ENCODE peak calls at places on chromosome 10, in four cellular contexts. One of them, this sample, is unnamed.

GRCh38 chr10:43235070-43235900 is 31.6 kb downstream of the RASGEF1A start:
- DNase-seq in testis: no peak
- DNase-seq in CD8-positive, alpha-beta T cell: no peak
- DNase-seq in CD4-positive, CD25-positive, alpha-beta regulatory T cell: no peak
- DNase-seq in this sample: no peak

GRCh38 chr10:96357038-96357620 is 1.7 kb downstream of the OPALIN start:
- DNase-seq in testis: no peak
- DNase-seq in CD8-positive, alpha-beta T cell: no peak
- DNase-seq in CD4-positive, CD25-positive, alpha-beta regulatory T cell: no peak
- DNase-seq in this sample: peak

GRCh38 chr10:124306922-124307371 is 111.8 kb downstream of the OAT start:
- DNase-seq in testis: no peak
- DNase-seq in CD8-positive, alpha-beta T cell: no peak
- DNase-seq in CD4-positive, CD25-positive, alpha-beta regulatory T cell: no peak
- DNase-seq in this sample: peak

GRCh38 chr10:7647062-7647664 is 19.6 kb downstream of the ITIH5 start:
- DNase-seq in testis: no peak
- DNase-seq in CD8-positive, alpha-beta T cell: no peak
- DNase-seq in CD4-positive, CD25-positive, alpha-beta regulatory T cell: no peak
- DNase-seq in this sample: no peak

GRCh38 chr10:75397571-75397921 is 4.0 kb downstream of the ZNF503 start:
- DNase-seq in testis: no peak
- DNase-seq in CD8-positive, alpha-beta T cell: no peak
- DNase-seq in CD4-positive, CD25-positive, alpha-beta regulatory T cell: no peak
- DNase-seq in this sample: no peak

GRCh38 chr10:119209050-119209735 is 1.8 kb downstream of the GRK5 start:
- DNase-seq in testis: peak
- DNase-seq in CD8-positive, alpha-beta T cell: peak
- DNase-seq in CD4-positive, CD25-positive, alpha-beta regulatory T cell: peak
- DNase-seq in this sample: peak

GRCh38 chr10:96789571-96790108 is 42.5 kb upstream of the LCOR start:
- DNase-seq in testis: no peak
- DNase-seq in CD8-positive, alpha-beta T cell: no peak
- DNase-seq in CD4-positive, CD25-positive, alpha-beta regulatory T cell: no peak
- DNase-seq in this sample: no peak

GRCh38 chr10:131928248-131929095 is 27.7 kb downstream of the PPP2R2D start:
- DNase-seq in testis: no peak
- DNase-seq in CD8-positive, alpha-beta T cell: no peak
- DNase-seq in CD4-positive, CD25-positive, alpha-beta regulatory T cell: no peak
- DNase-seq in this sample: no peak

GRCh38 chr10:28381903-28382347 is 79.1 kb upstream of the MPP7 start:
- DNase-seq in testis: peak
- DNase-seq in CD8-positive, alpha-beta T cell: peak
- DNase-seq in CD4-positive, CD25-positive, alpha-beta regulatory T cell: peak
- DNase-seq in this sample: peak

GRCh38 chr10:80598084-80598798 is 60.5 kb downstream of the SH2D4B start:
- DNase-seq in testis: no peak
- DNase-seq in CD8-positive, alpha-beta T cell: no peak
- DNase-seq in CD4-positive, CD25-positive, alpha-beta regulatory T cell: no peak
- DNase-seq in this sample: no peak

GRCh38 chr10:3755440-3756359 is 29.3 kb downstream of the KLF6 start:
- DNase-seq in testis: peak
- DNase-seq in CD8-positive, alpha-beta T cell: no peak
- DNase-seq in CD4-positive, CD25-positive, alpha-beta regulatory T cell: no peak
- DNase-seq in this sample: no peak

GRCh38 chr10:119762035-119762434 is 36.2 kb downstream of the INPP5F start:
- DNase-seq in testis: no peak
- DNase-seq in CD8-positive, alpha-beta T cell: no peak
- DNase-seq in CD4-positive, CD25-positive, alpha-beta regulatory T cell: no peak
- DNase-seq in this sample: no peak

GRCh38 chr10:106615081-106615480 is 549.4 kb downstream of the SORCS1 start:
- DNase-seq in testis: no peak
- DNase-seq in CD8-positive, alpha-beta T cell: no peak
- DNase-seq in CD4-positive, CD25-positive, alpha-beta regulatory T cell: no peak
- DNase-seq in this sample: no peak

GRCh38 chr10:106618611-106619010 is 545.9 kb downstream of the SORCS1 start:
- DNase-seq in testis: no peak
- DNase-seq in CD8-positive, alpha-beta T cell: no peak
- DNase-seq in CD4-positive, CD25-positive, alpha-beta regulatory T cell: no peak
- DNase-seq in this sample: no peak

GRCh38 chr10:106614293-106614692 is 550.2 kb downstream of the SORCS1 start:
- DNase-seq in testis: no peak
- DNase-seq in CD8-positive, alpha-beta T cell: no peak
- DNase-seq in CD4-positive, CD25-positive, alpha-beta regulatory T cell: no peak
- DNase-seq in this sample: no peak

DNA sequence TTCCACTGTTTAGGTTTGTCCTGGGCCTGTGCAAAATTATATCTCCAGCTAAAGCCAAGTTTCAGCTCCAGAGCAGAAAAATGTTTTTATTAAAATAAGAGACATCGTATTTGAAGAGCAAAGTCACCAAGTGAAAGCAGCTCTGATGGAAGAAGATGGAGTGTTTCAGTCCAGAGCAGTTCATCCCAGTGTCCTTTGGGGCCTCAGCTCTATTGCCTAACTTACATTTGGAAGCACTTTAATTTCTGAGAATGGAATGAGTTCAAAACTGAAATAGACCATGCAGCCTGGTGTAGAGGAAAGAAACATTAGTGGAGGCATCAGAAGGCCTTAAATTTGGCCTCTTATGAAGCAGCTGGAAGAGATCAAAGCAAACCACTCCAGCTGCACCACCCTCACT is 545.2 kb downstream of the SORCS1 start:
- DNase-seq in testis: no peak
- DNase-seq in CD8-positive, alpha-beta T cell: no peak
- DNase-seq in CD4-positive, CD25-positive, alpha-beta regulatory T cell: no peak
- DNase-seq in this sample: no peak
- H3K27ac ChIP-seq in testis: no peak
- H3K27ac ChIP-seq in CD8-positive, alpha-beta T cell: no peak
- H3K27ac ChIP-seq in CD4-positive, CD25-positive, alpha-beta regulatory T cell: no peak
- H3K27ac ChIP-seq in this sample: no peak

GRCh38 chr10:804191-804781 is 114.8 kb upstream of the DIP2C start:
- DNase-seq in testis: peak
- DNase-seq in CD8-positive, alpha-beta T cell: no peak
- DNase-seq in CD4-positive, CD25-positive, alpha-beta regulatory T cell: no peak
- DNase-seq in this sample: no peak
- H3K27ac ChIP-seq in testis: no peak
- H3K27ac ChIP-seq in CD8-positive, alpha-beta T cell: no peak
- H3K27ac ChIP-seq in CD4-positive, CD25-positive, alpha-beta regulatory T cell: no peak
- H3K27ac ChIP-seq in this sample: no peak

DNA sequence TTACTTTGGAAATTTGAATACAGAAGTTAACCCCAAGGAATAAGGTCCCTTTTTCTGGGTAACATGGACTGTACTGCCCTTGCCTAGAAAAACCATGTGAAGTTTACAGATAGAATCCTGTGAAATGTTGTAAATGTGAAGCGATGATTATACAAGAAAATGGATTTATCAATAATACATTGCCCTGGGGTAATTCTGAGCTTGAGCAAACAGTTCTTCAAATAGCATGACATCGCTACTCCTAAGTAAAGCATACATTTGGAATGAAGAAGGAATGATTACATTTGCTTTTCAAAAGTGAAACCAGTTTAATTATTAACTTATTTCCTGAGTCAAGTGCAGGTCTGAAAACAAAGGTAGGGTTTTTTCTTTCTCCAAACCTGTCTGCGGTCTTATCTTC is 43.3 kb upstream of the FZD8 start:
- DNase-seq in testis: no peak
- DNase-seq in CD8-positive, alpha-beta T cell: no peak
- DNase-seq in CD4-positive, CD25-positive, alpha-beta regulatory T cell: no peak
- DNase-seq in this sample: no peak
- H3K27ac ChIP-seq in testis: no peak
- H3K27ac ChIP-seq in CD8-positive, alpha-beta T cell: no peak
- H3K27ac ChIP-seq in CD4-positive, CD25-positive, alpha-beta regulatory T cell: no peak
- H3K27ac ChIP-seq in this sample: no peak

GRCh38 chr10:72175166-72175565 is 40.6 kb upstream of the ANAPC16 start:
- DNase-seq in testis: no peak
- DNase-seq in CD8-positive, alpha-beta T cell: no peak
- DNase-seq in CD4-positive, CD25-positive, alpha-beta regulatory T cell: no peak
- DNase-seq in this sample: no peak

GRCh38 chr10:72174297-72174662 is 41.5 kb upstream of the ANAPC16 start:
- DNase-seq in testis: no peak
- DNase-seq in CD8-positive, alpha-beta T cell: no peak
- DNase-seq in CD4-positive, CD25-positive, alpha-beta regulatory T cell: no peak
- DNase-seq in this sample: no peak

GRCh38 chr10:72171175-72171630 is 44.6 kb upstream of the ANAPC16 start:
- DNase-seq in testis: no peak
- DNase-seq in CD8-positive, alpha-beta T cell: no peak
- DNase-seq in CD4-positive, CD25-positive, alpha-beta regulatory T cell: no peak
- DNase-seq in this sample: no peak

GRCh38 chr10:72173635-72174296 is 42.0 kb upstream of the ANAPC16 start:
- DNase-seq in testis: no peak
- DNase-seq in CD8-positive, alpha-beta T cell: no peak
- DNase-seq in CD4-positive, CD25-positive, alpha-beta regulatory T cell: no peak
- DNase-seq in this sample: no peak

GRCh38 chr10:72173267-72173634 is 42.6 kb upstream of the ANAPC16 start:
- DNase-seq in testis: no peak
- DNase-seq in CD8-positive, alpha-beta T cell: no peak
- DNase-seq in CD4-positive, CD25-positive, alpha-beta regulatory T cell: no peak
- DNase-seq in this sample: no peak
- H3K27ac ChIP-seq in testis: no peak
- H3K27ac ChIP-seq in CD8-positive, alpha-beta T cell: no peak
- H3K27ac ChIP-seq in CD4-positive, CD25-positive, alpha-beta regulatory T cell: no peak
- H3K27ac ChIP-seq in this sample: no peak

DNA sequence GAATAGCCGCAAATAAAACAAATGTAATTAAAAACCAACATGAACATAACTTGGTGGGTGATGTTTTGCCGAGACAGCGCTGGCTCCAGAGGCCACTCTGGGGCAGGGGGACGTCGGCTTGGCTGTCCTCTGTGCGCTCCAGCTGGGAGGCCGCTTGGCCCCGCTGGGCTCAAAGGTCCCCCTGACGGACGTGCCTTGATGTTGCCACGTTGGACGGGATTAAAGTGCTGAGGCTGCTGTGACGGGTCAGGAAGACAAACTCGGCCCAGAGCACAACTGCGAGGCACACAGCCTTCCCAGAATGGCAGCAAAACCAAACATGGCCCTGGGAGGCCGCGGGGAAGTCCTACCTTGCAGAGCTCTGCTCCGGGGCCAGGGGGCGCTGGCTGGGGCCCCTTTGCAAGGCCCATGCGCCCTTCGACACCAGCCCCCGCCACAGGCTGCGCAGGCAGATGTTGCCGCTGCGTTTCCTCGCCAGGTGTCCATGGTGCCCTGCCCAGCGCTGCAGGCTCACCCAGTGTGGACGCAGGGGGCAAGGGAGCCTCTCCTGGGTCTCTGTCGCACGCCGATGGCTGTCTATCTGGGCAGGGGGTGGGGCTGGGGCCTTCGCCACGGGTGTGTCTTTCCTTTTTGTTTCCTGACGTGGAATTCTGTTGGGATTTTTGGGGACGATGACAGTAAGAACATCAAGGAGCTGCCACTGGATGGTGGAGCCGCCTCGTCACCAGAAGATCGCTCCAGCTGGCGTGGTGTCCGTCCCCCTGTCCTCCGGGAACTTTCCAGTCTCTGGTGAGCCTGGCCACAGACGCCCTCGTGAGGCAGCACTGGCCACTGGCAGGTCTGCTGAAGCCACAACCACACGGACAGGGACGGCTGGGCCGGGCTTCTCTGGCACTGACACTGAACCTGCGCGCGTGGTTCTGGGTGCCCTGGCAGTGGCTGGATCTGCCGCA is 99.6 kb upstream of the DIP2C start:
- DNase-seq in testis: peak
- DNase-seq in CD8-positive, alpha-beta T cell: no peak
- DNase-seq in CD4-positive, CD25-positive, alpha-beta regulatory T cell: no peak
- DNase-seq in this sample: peak
- H3K27ac ChIP-seq in testis: no peak
- H3K27ac ChIP-seq in CD8-positive, alpha-beta T cell: no peak
- H3K27ac ChIP-seq in CD4-positive, CD25-positive, alpha-beta regulatory T cell: no peak
- H3K27ac ChIP-seq in this sample: peak

DNA sequence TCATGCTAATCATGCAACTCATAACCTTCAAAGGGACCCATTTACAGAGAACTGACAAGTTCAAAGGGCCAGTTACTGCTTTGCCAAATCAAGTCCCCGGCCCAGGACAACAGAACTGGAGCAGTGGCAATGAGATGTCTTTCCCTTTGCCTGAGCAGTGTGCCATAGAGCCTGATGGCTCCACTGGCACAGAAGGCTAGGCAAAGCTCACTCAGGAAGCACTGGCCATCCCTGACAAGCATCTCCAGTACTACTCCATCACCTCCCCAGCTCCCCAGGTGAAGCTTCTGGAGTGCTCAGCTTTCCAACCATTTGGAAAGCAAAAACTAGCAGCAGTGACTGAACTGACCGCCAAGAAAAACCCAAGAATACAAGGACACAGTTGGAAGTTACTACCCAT is 108.3 kb downstream of the SGMS1 start:
- DNase-seq in testis: no peak
- DNase-seq in CD8-positive, alpha-beta T cell: no peak
- DNase-seq in CD4-positive, CD25-positive, alpha-beta regulatory T cell: no peak
- DNase-seq in this sample: no peak
- H3K27ac ChIP-seq in testis: no peak
- H3K27ac ChIP-seq in CD8-positive, alpha-beta T cell: no peak
- H3K27ac ChIP-seq in CD4-positive, CD25-positive, alpha-beta regulatory T cell: no peak
- H3K27ac ChIP-seq in this sample: peak

DNA sequence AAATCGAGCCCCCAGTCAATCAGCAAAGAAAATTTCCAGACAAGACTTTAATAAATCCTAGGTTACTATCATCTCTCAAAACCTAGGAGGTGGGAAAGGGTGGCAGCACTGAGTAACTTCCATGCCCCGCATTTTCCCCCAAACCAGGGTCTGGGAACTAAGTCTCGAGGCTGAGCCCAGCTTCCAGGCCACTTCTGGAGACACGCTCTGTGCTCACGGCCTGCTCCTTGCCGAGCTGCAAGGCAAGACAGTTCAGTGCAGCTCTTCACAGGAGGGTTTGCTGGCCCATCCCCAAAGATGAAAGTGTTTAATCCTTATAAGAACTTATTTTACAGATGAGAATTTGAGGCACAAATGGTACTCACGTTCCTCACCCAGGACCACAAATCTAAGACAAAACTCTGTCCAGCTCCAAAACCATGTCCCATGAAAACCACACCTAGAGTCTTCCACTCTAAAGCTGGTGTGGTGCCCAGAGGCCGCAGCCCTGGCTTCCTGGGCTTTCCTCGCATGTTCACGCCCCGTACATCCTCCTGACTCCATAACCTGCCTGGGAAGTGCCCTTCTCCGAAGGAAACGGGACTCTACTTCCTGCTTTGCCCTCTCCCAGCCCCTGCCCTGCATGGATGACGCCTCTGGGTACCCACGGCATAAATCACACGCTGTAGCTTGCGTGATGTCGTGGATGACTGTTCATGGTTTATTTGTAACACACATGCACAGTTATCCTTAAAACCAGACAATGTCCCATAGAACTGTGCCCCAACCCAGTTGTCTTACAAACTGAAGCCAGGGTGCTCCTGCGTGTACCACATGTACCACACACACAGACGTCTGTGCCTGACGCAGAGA is 201.2 kb downstream of the DIP2C start:
- DNase-seq in testis: no peak
- DNase-seq in CD8-positive, alpha-beta T cell: no peak
- DNase-seq in CD4-positive, CD25-positive, alpha-beta regulatory T cell: no peak
- DNase-seq in this sample: no peak
- H3K27ac ChIP-seq in testis: no peak
- H3K27ac ChIP-seq in CD8-positive, alpha-beta T cell: no peak
- H3K27ac ChIP-seq in CD4-positive, CD25-positive, alpha-beta regulatory T cell: no peak
- H3K27ac ChIP-seq in this sample: no peak

This sample was measured in substantia nigra.